ENCODE peak calls at places on chromosomes 13 and 19, in seven cellular contexts. A, F, M, I, C, D and W are unnamed samples.

GRCh38 chr13:66974174-66974573 is 256.0 kb downstream of the PCDH9 start:
- DNase-seq in M (peak; percentile 3), C (no peak), F (no peak), I (no peak), A (no peak), D (no peak), W (no peak)

GRCh38 chr13:106533940-106534843 is 1.3 kb downstream of the EFNB2 start:
- DNase-seq in I (no peak), D (peak; percentile 81), M (peak; percentile 64), F (peak; percentile 50), A (no peak), C (peak; percentile 17), W (peak; percentile 28)

GRCh38 chr13:66835040-66835628 is 395.0 kb downstream of the PCDH9 start:
- DNase-seq in I (no peak), F (peak; percentile 87), A (no peak), C (no peak), D (no peak), M (peak; percentile 60), W (peak; percentile 84)

GRCh38 chr13:80465321-80465720 is 124.4 kb upstream of the SPRY2 start:
- DNase-seq in A (no peak), M (no peak), D (no peak), C (no peak), F (no peak), I (no peak), W (no peak)

GRCh38 chr19:33819875-33820781 is 23.5 kb downstream of the KCTD15 start:
- DNase-seq in D (peak; percentile 93), I (peak; percentile 92), C (peak; percentile 52), F (peak; percentile 90), M (peak; percentile 63), A (peak; percentile 41), W (peak; percentile 84)

GRCh38 chr13:26881154-26881553 is 120.6 kb upstream of the GPR12 start:
- DNase-seq in D (no peak), C (no peak), A (no peak), F (peak; percentile 20), I (peak; percentile 11), M (no peak), W (no peak)

GRCh38 chr19:48489608-48490216 is 20.5 kb downstream of the CYTH2 start:
- DNase-seq in D (peak; percentile 93), M (peak; percentile 83), C (peak; percentile 81), A (peak; percentile 60), F (peak; percentile 75), I (no peak), W (peak; percentile 73)

GRCh38 chr13:92473736-92474465 is 752.7 kb upstream of the GPC6 start:
- DNase-seq in M (no peak), C (no peak), I (no peak), A (no peak), F (no peak), D (no peak), W (no peak)

GRCh38 chr19:14347999-14348889 is 33.0 kb upstream of the ADGRE5 start:
- DNase-seq in C (peak; percentile 64), D (peak; percentile 90), F (peak; percentile 61), M (peak; percentile 70), I (no peak), A (peak; percentile 29), W (peak; percentile 62)

GRCh38 chr13:112616586-112617381 is 28.8 kb upstream of the TUBGCP3 start:
- DNase-seq in A (no peak), C (no peak), F (no peak), M (peak; percentile 53), D (no peak), I (peak; percentile 38), W (no peak)

GRCh38 chr13:112510002-112510780 is 77.8 kb downstream of the TUBGCP3 start:
- DNase-seq in A (no peak), M (peak; percentile 83), I (peak; percentile 25), D (no peak), C (no peak), F (no peak), W (no peak)

GRCh38 chr13:25980255-25980654 is 71.6 kb downstream of the SHISA2 start:
- DNase-seq in C (no peak), D (no peak), I (no peak), M (peak; percentile 50), F (no peak), A (no peak), W (no peak)

DNA sequence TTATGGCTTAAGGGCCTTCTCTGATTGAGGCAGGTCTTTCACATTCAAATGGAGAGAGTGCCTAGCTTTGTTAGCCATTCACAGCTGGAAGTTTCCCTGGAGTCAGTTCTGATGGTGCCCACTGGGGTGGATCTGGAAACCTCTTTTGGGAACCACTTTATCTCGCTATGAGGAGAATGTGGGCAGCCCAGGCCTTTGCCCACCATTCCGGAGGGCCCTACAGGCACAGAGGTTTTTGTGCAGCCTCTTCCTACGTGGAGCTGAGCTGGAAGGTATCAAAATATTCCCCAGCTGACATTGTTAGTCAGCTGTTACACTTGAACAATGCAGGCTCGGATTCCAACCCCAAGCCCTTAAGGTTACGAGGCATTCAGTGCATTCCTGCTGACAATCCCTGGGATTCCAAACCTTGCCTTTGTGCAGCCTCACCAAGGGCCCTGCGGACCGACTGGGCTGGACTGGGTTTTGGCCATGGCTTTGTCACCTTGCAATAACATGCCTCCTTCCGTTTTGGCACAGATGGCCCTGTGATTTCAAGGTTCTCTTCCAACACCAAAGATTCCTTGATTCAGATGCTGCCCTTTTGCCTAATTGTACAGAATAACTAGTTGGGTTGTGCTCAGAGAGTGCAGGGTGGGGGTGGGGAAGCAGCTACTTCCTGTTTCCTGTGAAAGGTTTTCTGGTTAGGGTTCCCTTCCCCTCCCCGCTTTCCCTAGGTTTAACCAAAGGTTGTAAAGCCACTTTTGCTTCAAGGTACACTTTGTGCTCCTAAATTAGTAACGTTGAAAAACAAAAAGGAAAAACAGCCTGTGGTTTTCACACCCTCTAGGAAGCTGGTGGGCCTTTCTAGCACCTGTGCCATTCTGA is 27.1 kb downstream of the SAE1 start:
- DNase-seq in F (peak; percentile 66), A (peak; percentile 15), I (peak; percentile 63), D (no peak), C (peak; percentile 63), M (peak; percentile 78), W (peak; percentile 45)
- H3K4me1 ChIP-seq in F (peaks cover 21% of the 10 kb centered on the region), A (peaks cover 52% of the 10 kb centered on the region), I (peaks cover 23% of the 10 kb centered on the region), D (no peaks in the 10 kb centered on the region), C (peaks cover 61% of the 10 kb centered on the region), M (peaks cover 19% of the 10 kb centered on the region), W (peaks cover 58% of the 10 kb centered on the region)

DNA sequence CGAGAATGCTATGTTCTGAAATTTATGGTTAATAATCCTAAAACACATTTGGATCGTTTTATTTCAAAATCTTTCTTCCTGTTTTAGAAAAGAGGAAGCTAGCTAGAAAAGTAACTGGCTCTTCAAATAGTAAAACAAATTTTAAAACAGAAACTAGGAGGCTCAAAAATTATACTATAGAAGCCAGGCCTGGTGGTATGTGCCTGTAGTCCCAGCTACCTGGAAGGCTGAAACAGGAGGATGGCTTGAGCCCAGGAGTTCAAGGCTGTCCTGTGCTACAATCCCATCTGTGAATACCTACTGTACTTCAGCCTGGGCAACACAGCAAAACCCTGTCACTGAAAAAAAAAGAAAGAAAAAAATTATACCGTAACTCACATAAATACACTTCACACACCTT is 57.9 kb downstream of the ELF1 start:
- DNase-seq in D (no peak), I (no peak), M (no peak), F (no peak), C (no peak), A (no peak), W (no peak)
- H3K4me1 ChIP-seq in D (peaks cover 2% of the 10 kb centered on the region), I (peaks cover 11% of the 10 kb centered on the region), M (no peaks in the 10 kb centered on the region), F (peaks cover 2% of the 10 kb centered on the region), C (peaks cover 60% of the 10 kb centered on the region), A (peaks cover 41% of the 10 kb centered on the region), W (peaks cover 55% of the 10 kb centered on the region)

GRCh38 chr19:18645035-18645511 is 8.2 kb downstream of the KLHL26 start:
- DNase-seq in A (no peak), C (no peak), M (no peak), F (peak; percentile 66), I (no peak), D (peak; percentile 89), W (no peak)

GRCh38 chr19:18647371-18647767 is 10.5 kb downstream of the KLHL26 start:
- DNase-seq in D (no peak), M (no peak), F (no peak), I (no peak), A (no peak), C (no peak), W (no peak)

GRCh38 chr19:18647807-18648206 is 11.0 kb downstream of the KLHL26 start:
- DNase-seq in F (no peak), C (no peak), D (no peak), A (no peak), I (no peak), M (no peak), W (no peak)

GRCh38 chr19:18648971-18649310 is 12.1 kb downstream of the KLHL26 start:
- DNase-seq in C (no peak), D (no peak), M (no peak), F (peak; percentile 61), I (no peak), A (no peak), W (no peak)

DNA sequence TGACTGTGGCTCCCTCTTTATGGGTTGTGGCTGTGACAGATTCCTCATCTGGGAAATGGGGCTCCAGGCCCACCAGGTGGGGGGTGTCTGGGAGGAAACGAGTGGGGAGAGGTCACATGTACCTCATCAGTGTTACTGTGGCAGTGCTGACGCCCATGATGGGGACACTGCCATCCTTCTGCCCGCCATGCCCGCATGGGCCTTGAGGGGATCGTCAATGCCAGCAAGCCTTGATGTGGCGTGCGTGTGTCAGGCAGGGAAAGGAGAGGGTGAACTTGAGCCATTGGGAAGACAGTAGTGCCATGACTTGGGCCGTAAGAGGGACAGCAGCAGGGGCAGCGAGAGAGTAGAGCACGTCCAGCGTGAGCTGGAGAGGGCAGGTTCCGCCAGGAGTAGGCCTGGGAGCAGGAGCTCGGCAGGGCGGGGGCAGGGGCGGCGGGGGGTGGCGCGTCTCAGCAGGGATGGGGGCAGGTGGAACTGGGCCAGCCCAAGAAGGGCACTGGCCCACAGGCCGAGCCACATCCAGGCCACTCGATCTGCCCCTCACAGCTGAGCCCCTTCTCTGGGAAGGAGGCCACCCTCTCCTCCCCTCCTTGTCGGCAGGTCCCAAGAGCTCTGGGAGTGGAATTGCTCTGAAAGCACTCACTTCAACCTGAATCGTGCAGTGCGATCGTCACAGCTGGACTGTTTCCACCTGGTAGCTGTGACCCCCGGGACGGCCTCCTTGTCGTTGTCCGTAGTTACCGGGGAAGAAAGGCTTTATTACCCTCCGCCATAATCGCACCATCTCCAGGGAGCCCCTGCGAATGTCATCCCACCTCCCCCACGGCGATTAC is 9.9 kb downstream of the KLHL26 start:
- DNase-seq in D (no peak), A (no peak), I (no peak), M (no peak), F (no peak), C (no peak), W (no peak)
- H3K4me1 ChIP-seq in D (no peaks in the 10 kb centered on the region), A (no peaks in the 10 kb centered on the region), I (no peaks in the 10 kb centered on the region), M (peaks cover 27% of the 10 kb centered on the region), F (peaks cover 21% of the 10 kb centered on the region), C (peaks cover 8% of the 10 kb centered on the region), W (peaks cover 56% of the 10 kb centered on the region)

GRCh38 chr19:18417250-18418033 is 1.8 kb upstream of the SSBP4 start:
- DNase-seq in M (peak; percentile 83), D (peak; percentile 93), F (peak; percentile 91), C (no peak), A (no peak), I (peak; percentile 47), W (peak; percentile 88)

GRCh38 chr19:18418034-18418724 is 1.0 kb upstream of the SSBP4 start:
- DNase-seq in C (no peak), D (peak; percentile 87), M (no peak), F (peak; percentile 44), A (no peak), I (peak; percentile 33), W (no peak)

GRCh38 chr19:18418725-18419194 is 438 bp upstream of the SSBP4 start:
- DNase-seq in C (no peak), A (peak; percentile 48), F (peak; percentile 64), D (peak; percentile 83), M (no peak), I (peak; percentile 47), W (no peak)

GRCh38 chr19:18415177-18415867 is 3.9 kb upstream of the SSBP4 start:
- DNase-seq in C (no peak), A (no peak), I (no peak), F (peak; percentile 88), D (peak; percentile 91), M (no peak), W (peak; percentile 81)

GRCh38 chr19:18416778-18417249 is 2.4 kb upstream of the SSBP4 start:
- DNase-seq in M (peak; percentile 89), F (peak; percentile 96), I (peak; percentile 63), C (peak; percentile 60), D (peak; percentile 98), A (peak; percentile 67), W (peak; percentile 94)
- H3K4me1 ChIP-seq in M (peaks cover 13% of the 10 kb centered on the region), F (peaks cover 7% of the 10 kb centered on the region), I (peaks cover 5% of the 10 kb centered on the region), C (peaks cover 67% of the 10 kb centered on the region), D (no peaks in the 10 kb centered on the region), A (peaks cover 68% of the 10 kb centered on the region), W (peaks cover 70% of the 10 kb centered on the region)